ENCODE peak calls at places on chromosomes 1 and 21, in nine cellular contexts. E is GM23248, R is OCI-LY7, A is GM23338, P is HCT116, F is hepatocyte, H is PC-3, I is neural progenitor cell, L is SK-N-SH. C is an unnamed sample.

GRCh38 chr1:10031461-10031860 is 1.3 kb upstream of the UBE4B start:
- DNase-seq in L (no peak), I (no peak), A (no peak), P (no peak), E (peak; percentile 68), F (no peak), R (no peak), H (peak; percentile 62), C (no peak)

GRCh38 chr1:2145946-2146835 is 48.4 kb downstream of the FAAP20 start:
- DNase-seq in H (no peak), I (no peak), F (no peak), L (no peak), A (no peak), R (no peak), E (no peak), P (no peak), C (no peak)

GRCh38 chr21:36478941-36479340 is 981 bp downstream of the CLDN14 start:
- DNase-seq in A (peak; percentile 53), P (no peak), R (no peak), H (no peak), F (no peak), L (no peak), I (peak; percentile 55), E (peak; percentile 55), C (no peak)

GRCh38 chr1:62800825-62801306 is 16.9 kb downstream of the ATG4C start:
- DNase-seq in F (no peak), E (peak; percentile 1), R (peak; percentile 90), L (no peak), P (no peak), I (no peak), H (no peak), A (no peak), C (peak; percentile 86)

GRCh38 chr1:46315669-46316403 is 12.3 kb downstream of the UQCRH start:
- DNase-seq in H (peak; percentile 63), E (peak; percentile 61), P (no peak), R (no peak), L (no peak), A (no peak), F (no peak), I (no peak), C (no peak)

GRCh38 chr1:64974288-64974825 is 8.0 kb upstream of the JAK1 start:
- DNase-seq in H (no peak), F (no peak), L (no peak), E (no peak), P (no peak), A (no peak), R (no peak), I (no peak), C (no peak)

GRCh38 chr1:177106614-177107365 is 57.7 kb downstream of the ASTN1 start:
- DNase-seq in L (no peak), R (no peak), E (no peak), H (peak; percentile 25), I (no peak), F (no peak), A (no peak), P (no peak), C (no peak)

GRCh38 chr1:237851209-237851845 is 39.4 kb downstream of the ZP4 start:
- DNase-seq in I (peak; percentile 85), E (peak; percentile 36), F (peak; percentile 77), H (peak; percentile 61), A (peak; percentile 91), L (peak; percentile 50), P (no peak), R (peak; percentile 24), C (peak; percentile 59)

GRCh38 chr21:16280731-16281130 is 550.9 kb downstream of the USP25 start:
- DNase-seq in A (no peak), I (no peak), E (peak; percentile 27), L (no peak), R (no peak), H (no peak), P (no peak), F (no peak), C (no peak)

GRCh38 chr1:221089273-221089672 is 210.0 kb downstream of the HLX start:
- DNase-seq in E (peak; percentile 59), A (no peak), H (peak; percentile 89), R (no peak), L (no peak), P (no peak), F (no peak), I (no peak), C (no peak)

GRCh38 chr1:29805122-29805895 is 569.0 kb downstream of the PTPRU start:
- DNase-seq in H (no peak), R (no peak), E (no peak), P (no peak), L (peak; percentile 15), F (no peak), I (no peak), A (peak; percentile 14), C (no peak)

GRCh38 chr1:52007228-52008073 is 17.0 kb upstream of the RAB3B start:
- DNase-seq in P (no peak), E (peak; percentile 8), R (no peak), L (no peak), H (no peak), A (no peak), I (no peak), F (no peak), C (no peak)

GRCh38 chr1:235077571-235078479 is 50.8 kb downstream of the TOMM20 start:
- DNase-seq in P (no peak), E (peak; percentile 25), A (no peak), L (no peak), H (no peak), I (no peak), F (no peak), R (no peak), C (no peak)

GRCh38 chr21:24436236-24436635 is 1171.0 kb downstream of the MRPL39 start:
- DNase-seq in H (no peak), L (no peak), A (no peak), E (no peak), P (no peak), F (no peak), I (no peak), R (no peak), C (peak; percentile 15)

GRCh38 chr1:104856518-104856917 is 1106.8 kb downstream of the AMY1C start:
- DNase-seq in F (no peak), A (no peak), R (no peak), I (no peak), L (no peak), E (no peak), P (no peak), H (no peak), C (no peak)

GRCh38 chr1:168833801-168834224 is 104.8 kb upstream of the DPT start:
- DNase-seq in H (no peak), A (peak; percentile 2), L (no peak), E (no peak), R (no peak), I (no peak), F (no peak), P (no peak), C (no peak)

GRCh38 chr1:198168180-198168579 is 11.4 kb downstream of the NEK7 start:
- DNase-seq in H (no peak), A (no peak), I (no peak), P (no peak), R (no peak), F (no peak), L (no peak), E (peak; percentile 52), C (no peak)

GRCh38 chr1:77834771-77835334 is 53.6 kb upstream of the NEXN start:
- DNase-seq in P (no peak), H (peak; percentile 55), R (no peak), I (no peak), F (peak; percentile 31), L (no peak), A (peak; percentile 9), E (peak; percentile 63), C (no peak)

DNA sequence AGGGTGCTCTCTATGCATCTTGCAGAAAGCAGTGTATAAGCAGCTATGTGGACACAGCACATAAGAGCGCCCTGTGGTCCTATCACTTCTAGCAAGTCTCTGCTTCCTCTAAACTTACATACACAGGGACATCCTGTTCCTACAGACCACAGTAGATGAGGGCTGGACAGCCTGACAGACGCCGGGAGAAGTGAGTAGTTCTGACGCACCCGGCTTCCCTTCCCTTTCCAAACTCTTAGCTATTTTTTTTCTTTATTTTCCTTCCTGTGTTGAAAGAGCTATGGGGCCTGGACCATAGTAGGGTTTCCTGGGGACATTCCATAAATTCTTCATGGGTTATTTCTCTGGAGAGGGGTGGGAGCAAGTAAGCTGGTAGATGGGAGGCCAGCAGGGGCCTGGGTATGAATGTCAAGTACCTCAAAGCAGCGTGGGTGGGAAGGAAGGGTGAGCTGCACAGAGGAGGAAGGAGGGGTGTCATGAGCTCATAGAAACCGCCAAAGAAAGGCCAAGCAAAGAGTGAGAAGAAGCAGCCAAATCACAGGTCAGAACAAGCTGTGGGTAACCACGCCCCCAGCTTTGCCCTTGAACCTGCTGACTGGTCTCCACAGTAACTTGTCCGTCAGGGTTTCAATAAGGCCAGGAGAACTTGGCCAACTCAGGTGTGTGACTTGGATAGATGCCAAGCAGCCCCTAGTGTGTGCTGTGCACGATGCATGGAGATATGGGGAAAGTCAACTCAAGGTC is 36.6 kb downstream of the PLXNA2 start:
- DNase-seq in L (no peak), P (no peak), R (no peak), A (peak; percentile 17), I (no peak), H (no peak), F (peak; percentile 76), E (peak; percentile 96), C (peak; percentile 65)
- TF ChIP-seq EZH2phosphoT487 in L (no peak), P (no peak), R (no peak), A (no peak), I (no peak), H (no peak), F (no peak), E (no peak), C (no peak)

GRCh38 chr1:226725870-226726212 is 13.2 kb downstream of the ITPKB start:
- DNase-seq in I (no peak), H (no peak), A (no peak), R (no peak), F (no peak), P (no peak), L (no peak), E (no peak), C (no peak)
- H3K4me2 ChIP-seq in I (no peak overlapping the region), H (no peak overlapping the region), A (no peak overlapping the region), R (peak overlapping the region; percentile 82), F (no peak overlapping the region), P (no peak overlapping the region), L (no peak overlapping the region), E (no peak overlapping the region), C (no peak overlapping the region)

GRCh38 chr1:22229374-22229773 is 86.5 kb upstream of the WNT4 start:
- DNase-seq in I (no peak), F (peak; percentile 77), A (peak; percentile 49), H (peak; percentile 87), R (no peak), P (no peak), E (no peak), L (no peak), C (no peak)
- TF ChIP-seq EZH2phosphoT487 in I (no peak), F (no peak), A (no peak), H (no peak), R (no peak), P (no peak), E (no peak), L (no peak), C (no peak)

DNA sequence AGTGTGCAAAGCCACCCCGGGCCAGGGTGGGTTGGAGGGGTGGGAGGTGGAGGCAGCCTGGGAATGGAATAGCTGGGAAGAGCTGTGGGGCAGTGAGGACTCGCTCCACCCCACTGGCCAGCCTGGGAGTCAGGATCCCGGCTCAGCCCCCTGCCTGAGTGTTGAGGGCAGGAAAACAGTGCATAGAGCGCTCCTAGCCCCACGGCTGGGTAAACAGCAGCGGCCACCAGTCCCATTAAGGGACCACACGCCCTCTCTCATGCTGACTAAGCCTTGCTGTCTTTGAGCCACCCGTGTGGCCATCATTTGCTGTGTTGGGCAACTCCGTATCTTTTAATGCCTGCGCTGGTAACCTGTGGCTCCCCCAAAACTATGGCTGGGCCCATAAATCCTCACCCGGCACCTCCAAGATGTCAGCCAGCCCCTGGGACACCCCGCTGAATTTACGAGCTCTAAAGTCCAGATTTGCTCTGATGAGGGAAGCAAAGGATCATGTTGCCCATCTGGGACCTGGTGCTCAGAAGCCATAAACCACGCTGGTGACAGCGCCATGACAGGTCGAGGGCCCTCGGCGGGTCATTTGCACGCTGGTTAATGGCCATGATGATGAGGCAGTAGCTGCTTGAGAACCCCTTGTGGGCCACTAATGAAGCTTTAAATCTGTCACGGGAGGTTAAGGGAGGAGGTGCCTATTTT is 34.9 kb downstream of the SYF2 start:
- DNase-seq in H (no peak), P (no peak), F (no peak), L (no peak), I (peak; percentile 23), R (no peak), A (no peak), E (no peak), C (no peak)
- H3K4me2 ChIP-seq in H (no peak overlapping the region), P (no peak overlapping the region), F (peak overlapping the region; percentile 14), L (no peak overlapping the region), I (peak overlapping the region; percentile 29), R (no peak overlapping the region), A (no peak overlapping the region), E (no peak overlapping the region), C (no peak overlapping the region)